ENCODE peak calls at places on chromosomes 11 and 22, in ten cellular contexts. S is omental fat pad; F is pulmonary artery endothelial cell; I is CD8-positive, alpha-beta T cell; D is stimulated activated CD4-positive, alpha-beta T cell treated with anti-CD3 and anti-CD28 coated beads, TNF-alpha, amount 100 ng/mL, for 24 hours; V is fibroblast of the aortic adventitia; W is Right ventricle myocardium superior; J is NCI-H1105 treated with DMSO at 0.1 percent for 48 hours; R is left colon; N is GM20000. K is an unnamed sample.

GRCh38 chr11:46352063-46352841 is 5.0 kb downstream of the DGKZ start:
- DNase-seq in F (no peak), I (peak), V (no peak), J (no peak), S (no peak), R (no peak), D (peak), N (peak), W (peak), K (peak)

GRCh38 chr11:6755303-6755952 is 16.3 kb downstream of the OR2AG2 start:
- DNase-seq in F (no peak), J (peak), V (peak), S (no peak), W (no peak), N (peak), I (no peak), D (no peak), R (no peak), K (no peak)

GRCh38 chr11:16169946-16170345 is 186.4 kb downstream of the SOX6 start:
- DNase-seq in J (no peak), N (no peak), W (no peak), R (no peak), I (no peak), D (no peak), V (no peak), F (no peak), S (no peak), K (no peak)

GRCh38 chr11:47099213-47099917 is 77.3 kb downstream of the ARFGAP2 start:
- DNase-seq in R (no peak), I (no peak), J (peak), N (no peak), W (no peak), F (no peak), D (no peak), V (peak), S (no peak), K (no peak)

GRCh38 chr11:10149553-10149952 is 144.5 kb downstream of the SBF2 start:
- DNase-seq in V (no peak), J (no peak), I (no peak), S (no peak), N (no peak), D (no peak), F (no peak), R (no peak), W (no peak), K (no peak)

GRCh38 chr11:3747704-3748103 is 49.6 kb downstream of the NUP98 start:
- DNase-seq in S (no peak), N (no peak), J (no peak), I (no peak), W (no peak), F (no peak), D (no peak), R (no peak), V (peak), K (no peak)

GRCh38 chr11:78212586-78213371 is 24.1 kb downstream of the USP35 start:
- DNase-seq in S (peak), D (no peak), I (no peak), W (no peak), V (peak), J (no peak), F (no peak), N (no peak), R (no peak), K (no peak)

GRCh38 chr11:64971421-64972233 is at the start of gene MAJIN:
- DNase-seq in D (peak), J (no peak), R (peak), V (peak), W (peak), S (peak), N (peak), I (peak), F (peak), K (peak)

GRCh38 chr22:43535741-43536140 is 123.9 kb downstream of the MPPED1 start:
- DNase-seq in S (no peak), I (no peak), J (no peak), R (no peak), V (no peak), F (no peak), D (no peak), N (no peak), W (no peak), K (no peak)

GRCh38 chr11:124899376-124900145 is 1.9 kb upstream of the ROBO4 start:
- DNase-seq in D (no peak), R (no peak), J (no peak), F (no peak), I (no peak), S (no peak), N (no peak), W (no peak), V (peak), K (no peak)

GRCh38 chr11:47587733-47588326 is 1.4 kb downstream of the FAM180B start:
- DNase-seq in I (no peak), V (no peak), J (no peak), D (no peak), N (peak), R (peak), W (peak), S (no peak), F (no peak), K (no peak)

GRCh38 chr11:108797578-108798100 is 132.8 kb downstream of the DDX10 start:
- DNase-seq in W (no peak), S (no peak), I (no peak), R (no peak), D (no peak), F (no peak), J (no peak), V (no peak), N (no peak), K (no peak)